ENCODE peak calls at places on chromosome 2, in ten cellular contexts. Q is tibial artery, E is BE2C, H is endodermal cell, V is BJ, N is Peyer's patch, O is transverse colon, D is Caco-2, C is uterus, X is HCT116. Z is an unnamed sample. For H3K36me3, the result is how much of the 10 kb centered on the place peaks cover.

GRCh38 chr2:238714038-238714528 is 133.8 kb upstream of the TWIST2 start:
- DNase-seq in D (no peak), N (no peak), X (no peak), H (no peak), C (peak), E (no peak), V (no peak), O (no peak), Q (no peak), Z (no peak)

GRCh38 chr2:140454717-140455116 is 1674.5 kb upstream of the NXPH2 start:
- DNase-seq in O (no peak), D (no peak), X (peak), V (peak), C (no peak), H (no peak), N (no peak), E (no peak), Q (no peak), Z (no peak)

GRCh38 chr2:192151848-192152247 is 42.9 kb downstream of the TMEFF2 start:
- DNase-seq in N (no peak), H (no peak), Q (no peak), E (no peak), V (no peak), X (no peak), D (no peak), C (no peak), O (no peak), Z (no peak)

GRCh38 chr2:135974036-135974435 is 11.4 kb downstream of the DARS1 start:
- DNase-seq in V (peak), N (no peak), Q (no peak), C (no peak), D (no peak), O (no peak), H (no peak), E (no peak), X (no peak), Z (no peak)

GRCh38 chr2:38194751-38195150 is 118.8 kb upstream of the CYP1B1 start:
- DNase-seq in E (no peak), H (no peak), O (no peak), C (no peak), Q (no peak), D (no peak), V (no peak), N (no peak), X (no peak), Z (no peak)

GRCh38 chr2:176494949-176495353 is 225.7 kb downstream of the MTX2 start:
- DNase-seq in E (no peak), O (peak), X (no peak), V (no peak), C (peak), Q (peak), N (no peak), H (no peak), D (no peak), Z (peak)

GRCh38 chr2:949894-950626 is 589 bp upstream of the SNTG2 start:
- DNase-seq in V (no peak), H (peak), D (no peak), X (no peak), Q (no peak), N (no peak), C (no peak), E (no peak), O (no peak), Z (no peak)

GRCh38 chr2:195658541-195658890 is 1.5 kb downstream of the SLC39A10 start:
- DNase-seq in C (peak), V (peak), Q (no peak), X (no peak), D (no peak), H (no peak), E (peak), O (no peak), N (no peak), Z (no peak)

GRCh38 chr2:47226124-47227040 is 71.3 kb upstream of the STPG4 start:
- DNase-seq in V (no peak), C (no peak), Q (no peak), X (no peak), E (peak), D (no peak), H (no peak), N (peak), O (no peak), Z (no peak)

GRCh38 chr2:164288235-164288634 is 333.0 kb downstream of the GRB14 start:
- DNase-seq in V (no peak), Q (no peak), D (no peak), N (no peak), X (no peak), E (no peak), O (no peak), C (no peak), H (no peak), Z (no peak)

GRCh38 chr2:104733544-104733943 is 120.4 kb upstream of the POU3F3 start:
- DNase-seq in E (peak), Q (no peak), O (peak), H (peak), D (peak), V (no peak), N (no peak), X (peak), C (no peak), Z (no peak)
- TF ChIP-seq CTCF in E (peak), Q (no peak), O (peak), H (peak), D (peak), V (no peak), N (peak), X (peak), C (no peak), Z (no peak)

GRCh38 chr2:113198790-113199612 is 25.2 kb downstream of the PSD4 start:
- DNase-seq in D (peak), H (peak), Q (peak), C (peak), X (peak), N (peak), V (no peak), O (peak), E (peak), Z (peak)
- H3K36me3 ChIP-seq in D (under half), H (under half), Q (under half), C (under half), X (under half), N (under half), V (under half), O (under half), E (under half), Z (under half)

GRCh38 chr2:49332415-49332814 is 178.1 kb upstream of the FSHR start:
- DNase-seq in H (no peak), C (no peak), E (no peak), N (no peak), O (no peak), X (no peak), Q (no peak), V (no peak), D (no peak), Z (no peak)
- TF ChIP-seq CTCF in H (peak), C (no peak), E (no peak), N (no peak), O (no peak), X (no peak), Q (no peak), V (no peak), D (no peak), Z (no peak)

GRCh38 chr2:24761866-24762265 is 31.3 kb downstream of the PTRHD1 start:
- DNase-seq in E (peak), N (no peak), D (no peak), X (no peak), O (no peak), C (no peak), V (no peak), H (no peak), Q (no peak), Z (no peak)

GRCh38 chr2:24754985-24755690 is 38.1 kb downstream of the PTRHD1 start:
- DNase-seq in V (no peak), D (no peak), C (no peak), E (no peak), H (no peak), Q (no peak), O (no peak), N (no peak), X (no peak), Z (no peak)

GRCh38 chr2:24762518-24762917 is 30.7 kb downstream of the PTRHD1 start:
- DNase-seq in N (no peak), C (no peak), X (no peak), E (no peak), V (no peak), Q (no peak), O (no peak), H (no peak), D (no peak), Z (no peak)

GRCh38 chr2:24756789-24757188 is 36.4 kb downstream of the PTRHD1 start:
- DNase-seq in O (no peak), N (no peak), V (no peak), E (no peak), D (no peak), Q (no peak), H (no peak), X (no peak), C (no peak), Z (no peak)
- H3K36me3 ChIP-seq in O (under half), N (under half), V (under half), E (under half), D (under half), Q (half or more), H (under half), X (under half), C (under half), Z (half or more)

Z was measured in psoas muscle.